ENCODE peak calls at places on chromosomes 11 and 22, in nine cellular contexts. G is A549, J is esophagus squamous epithelium, H is breast epithelium, F is uterus, I is endothelial cell of umbilical vein, C is upper lobe of left lung, Y is IMR-90, N is heart left ventricle. L is an unnamed sample. For H3K9me3 and H3K4me1, the result is how much of the 10 kb centered on the place peaks cover.

GRCh38 chr11:69245041-69245440 is 48.9 kb upstream of the MYEOV start:
- DNase-seq in G (no peak), J (no peak), H (no peak), F (no peak), I (no peak), C (no peak), Y (no peak), N (no peak), L (no peak)

GRCh38 chr11:118238947-118239346 is 13.2 kb downstream of the MPZL3 start:
- DNase-seq in G (no peak), J (no peak), H (no peak), F (no peak), I (no peak), C (no peak), Y (no peak), N (no peak), L (no peak)

GRCh38 chr22:41578114-41578513 is 11.5 kb downstream of the PMM1 start:
- DNase-seq in G (no peak), J (no peak), H (no peak), F (no peak), I (no peak), C (no peak), Y (no peak), N (peak), L (no peak)

GRCh38 chr11:70146309-70146708 is 56.8 kb upstream of the FADD start:
- DNase-seq in G (no peak), J (no peak), H (no peak), F (no peak), I (no peak), C (no peak), Y (no peak), N (no peak), L (no peak)

GRCh38 chr11:7314811-7315604 is 63.3 kb downstream of the SYT9 start:
- DNase-seq in G (no peak), J (no peak), H (no peak), F (no peak), I (no peak), C (no peak), Y (no peak), N (no peak), L (no peak)

GRCh38 chr11:76049506-76049905 is 156.8 kb downstream of the WNT11 start:
- DNase-seq in G (no peak), J (no peak), H (no peak), F (no peak), I (no peak), C (no peak), Y (no peak), N (no peak), L (no peak)

GRCh38 chr22:28171135-28171534 is 252.1 kb upstream of the PITPNB start:
- DNase-seq in G (no peak), J (no peak), H (no peak), F (no peak), I (no peak), C (no peak), Y (no peak), N (no peak), L (no peak)

GRCh38 chr11:28767574-28767973 is 659.4 kb downstream of the METTL15 start:
- DNase-seq in G (peak), J (no peak), H (no peak), F (no peak), I (peak), C (no peak), Y (peak), N (no peak), L (no peak)

GRCh38 chr22:33492210-33492651 is 428.0 kb downstream of the LARGE1 start:
- DNase-seq in G (no peak), J (no peak), H (no peak), F (no peak), I (no peak), C (no peak), Y (no peak), N (no peak), L (no peak)

GRCh38 chr11:43396617-43397016 is 37.9 kb downstream of the TTC17 start:
- DNase-seq in G (no peak), J (no peak), H (no peak), F (no peak), I (no peak), C (no peak), Y (no peak), N (no peak), L (no peak)

GRCh38 chr22:24285245-24285644 is 14.6 kb downstream of the SPECC1L start:
- DNase-seq in G (no peak), J (no peak), H (no peak), F (no peak), I (no peak), C (no peak), Y (peak), N (no peak), L (no peak)

GRCh38 chr11:86559311-86559945 is 113.0 kb downstream of the ME3 start:
- DNase-seq in G (no peak), J (no peak), H (peak), F (peak), I (peak), C (no peak), Y (peak), N (peak), L (no peak)

GRCh38 chr11:63764712-63765631 is 3.6 kb downstream of the ZFTA start:
- DNase-seq in G (peak), J (no peak), H (no peak), F (peak), I (no peak), C (peak), Y (no peak), N (no peak), L (no peak)
- TF ChIP-seq POLR2A in G (no peak), J (no peak), H (no peak), F (peak), I (no peak), C (no peak), Y (no peak), N (no peak), L (no peak)

GRCh38 chr11:58771458-58771855 is 39.7 kb upstream of the GLYAT start:
- DNase-seq in G (no peak), J (no peak), H (no peak), F (no peak), I (no peak), C (no peak), Y (no peak), N (no peak), L (no peak)

GRCh38 chr11:58770627-58771457 is 39.1 kb upstream of the GLYAT start:
- DNase-seq in G (peak), J (no peak), H (no peak), F (no peak), I (no peak), C (no peak), Y (peak), N (no peak), L (no peak)

GRCh38 chr11:58768137-58768536 is 36.4 kb upstream of the GLYAT start:
- DNase-seq in G (no peak), J (no peak), H (no peak), F (no peak), I (no peak), C (no peak), Y (no peak), N (no peak), L (no peak)

GRCh38 chr11:58770166-58770565 is 38.4 kb upstream of the GLYAT start:
- DNase-seq in G (no peak), J (no peak), H (no peak), F (no peak), I (no peak), C (no peak), Y (no peak), N (no peak), L (no peak)

GRCh38 chr11:58769308-58769707 is 37.6 kb upstream of the GLYAT start:
- DNase-seq in G (no peak), J (no peak), H (no peak), F (no peak), I (no peak), C (no peak), Y (no peak), N (no peak), L (no peak)
- H3K9me3 ChIP-seq in G (under half), J (under half), H (under half), F (under half), I (under half), C (under half), Y (under half), N (under half), L (under half)

GRCh38 chr11:74953448-74953847 is 4.4 kb downstream of the SPCS2 start:
- DNase-seq in G (no peak), J (no peak), H (no peak), F (no peak), I (no peak), C (no peak), Y (no peak), N (no peak), L (no peak)

GRCh38 chr11:74956387-74956786 is 7.3 kb downstream of the SPCS2 start:
- DNase-seq in G (no peak), J (no peak), H (no peak), F (no peak), I (no peak), C (no peak), Y (no peak), N (no peak), L (no peak)

GRCh38 chr11:74951241-74951640 is 2.2 kb downstream of the SPCS2 start:
- DNase-seq in G (no peak), J (no peak), H (no peak), F (no peak), I (no peak), C (no peak), Y (no peak), N (no peak), L (no peak)

GRCh38 chr11:74952752-74953151 is 3.7 kb downstream of the SPCS2 start:
- DNase-seq in G (no peak), J (no peak), H (no peak), F (no peak), I (no peak), C (no peak), Y (no peak), N (no peak), L (no peak)

DNA sequence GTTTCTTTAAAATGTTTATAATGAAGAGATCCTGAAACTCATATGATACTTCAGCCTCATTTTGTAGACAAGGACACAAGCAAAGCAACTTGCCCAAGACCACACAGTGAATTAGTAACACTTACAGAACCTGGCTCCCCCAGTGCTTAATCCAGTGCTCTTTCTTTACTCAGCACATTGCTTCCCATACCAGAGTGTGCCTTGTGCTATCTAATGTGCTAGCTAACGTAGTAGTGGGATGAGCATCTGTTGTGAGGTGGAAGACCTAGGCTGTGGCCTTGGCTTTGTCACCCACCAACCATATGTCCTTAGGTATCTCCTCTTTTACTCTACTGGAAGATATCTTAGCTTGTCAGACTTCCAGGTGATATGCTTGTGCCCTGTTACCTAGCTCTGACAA is 5.1 kb downstream of the SPCS2 start:
- DNase-seq in G (no peak), J (no peak), H (no peak), F (no peak), I (no peak), C (no peak), Y (no peak), N (no peak), L (no peak)
- H3K4me1 ChIP-seq in G (under half), J (half or more), H (under half), F (under half), I (under half), C (under half), Y (under half), N (half or more), L (half or more)

DNA sequence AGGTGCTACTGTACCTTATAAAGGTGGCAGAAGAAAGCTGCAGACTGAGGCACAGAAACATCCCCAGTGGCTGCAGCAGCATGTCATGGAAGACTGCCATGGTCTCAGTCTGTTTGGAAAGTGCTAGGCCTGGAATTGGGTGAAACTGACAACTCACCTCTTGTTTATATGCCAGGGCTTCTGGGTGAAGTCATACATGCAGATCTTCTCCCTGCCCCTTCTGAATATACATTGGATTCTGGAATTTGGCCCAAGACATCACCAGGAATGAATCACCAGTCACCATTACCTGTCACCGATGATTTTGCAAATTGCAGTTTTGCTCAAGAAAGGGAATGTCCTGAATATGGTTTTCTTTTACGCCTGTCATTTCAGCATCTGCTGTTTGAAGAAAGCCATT is at the start of gene PLET1:
- DNase-seq in G (no peak), J (no peak), H (no peak), F (no peak), I (no peak), C (no peak), Y (peak), N (no peak), L (no peak)
- TF ChIP-seq POLR2A in G (no peak), J (no peak), H (no peak), F (no peak), I (no peak), C (no peak), Y (no peak), N (no peak), L (no peak)

GRCh38 chr22:47233316-47234243 is 471.1 kb downstream of the TBC1D22A start:
- DNase-seq in G (no peak), J (no peak), H (no peak), F (no peak), I (no peak), C (no peak), Y (no peak), N (no peak), L (no peak)
- H3K9me3 ChIP-seq in G (under half), J (under half), H (under half), F (under half), I (under half), C (under half), Y (under half), N (under half), L (under half)

GRCh38 chr22:46088541-46089311 is 61.6 kb upstream of the PPARA start:
- DNase-seq in G (no peak), J (no peak), H (peak), F (peak), I (peak), C (peak), Y (peak), N (peak), L (peak)
- H3K4me1 ChIP-seq in G (half or more), J (half or more), H (half or more), F (half or more), I (half or more), C (half or more), Y (under half), N (half or more), L (half or more)

DNA sequence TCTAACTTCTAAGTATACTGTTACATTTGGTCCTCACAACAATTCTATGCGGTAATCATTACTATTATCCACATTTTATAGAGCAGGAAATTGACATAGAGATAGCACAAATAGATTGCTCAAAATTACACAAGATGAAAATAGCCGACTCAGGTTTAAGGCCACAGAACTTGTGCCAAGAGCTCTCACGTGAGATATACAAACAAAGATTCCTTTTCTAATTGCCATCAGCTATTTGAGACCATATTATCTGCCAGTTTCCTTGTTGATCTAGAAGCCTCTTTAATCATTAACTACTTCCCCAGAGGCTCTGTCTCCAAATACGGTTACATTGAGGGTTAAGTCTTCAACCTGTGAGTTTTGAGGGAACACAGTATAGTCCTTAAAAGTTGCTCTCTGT is 61.0 kb upstream of the GLYATL1B start:
- DNase-seq in G (peak), J (no peak), H (no peak), F (no peak), I (no peak), C (no peak), Y (no peak), N (no peak), L (no peak)
- TF ChIP-seq POLR2A in G (no peak), J (no peak), H (no peak), F (no peak), I (no peak), C (no peak), Y (no peak), N (no peak), L (no peak)

GRCh38 chr11:134536677-134537076 is 124.6 kb upstream of the B3GAT1 start:
- DNase-seq in G (no peak), J (no peak), H (no peak), F (no peak), I (no peak), C (no peak), Y (no peak), N (no peak), L (no peak)

GRCh38 chr11:134533511-134533910 is 121.5 kb upstream of the B3GAT1 start:
- DNase-seq in G (no peak), J (no peak), H (no peak), F (no peak), I (no peak), C (no peak), Y (no peak), N (no peak), L (no peak)

GRCh38 chr11:134536219-134536618 is 124.2 kb upstream of the B3GAT1 start:
- DNase-seq in G (no peak), J (no peak), H (no peak), F (no peak), I (no peak), C (no peak), Y (no peak), N (no peak), L (no peak)

GRCh38 chr11:134537296-134537695 is 125.3 kb upstream of the B3GAT1 start:
- DNase-seq in G (no peak), J (no peak), H (no peak), F (no peak), I (no peak), C (no peak), Y (no peak), N (no peak), L (no peak)

GRCh38 chr11:134535029-134536025 is 123.3 kb upstream of the B3GAT1 start:
- DNase-seq in G (no peak), J (no peak), H (no peak), F (no peak), I (no peak), C (no peak), Y (no peak), N (no peak), L (no peak)
- H3K9me3 ChIP-seq in G (under half), J (under half), H (under half), F (under half), I (under half), C (under half), Y (half or more), N (under half), L (under half)

DNA sequence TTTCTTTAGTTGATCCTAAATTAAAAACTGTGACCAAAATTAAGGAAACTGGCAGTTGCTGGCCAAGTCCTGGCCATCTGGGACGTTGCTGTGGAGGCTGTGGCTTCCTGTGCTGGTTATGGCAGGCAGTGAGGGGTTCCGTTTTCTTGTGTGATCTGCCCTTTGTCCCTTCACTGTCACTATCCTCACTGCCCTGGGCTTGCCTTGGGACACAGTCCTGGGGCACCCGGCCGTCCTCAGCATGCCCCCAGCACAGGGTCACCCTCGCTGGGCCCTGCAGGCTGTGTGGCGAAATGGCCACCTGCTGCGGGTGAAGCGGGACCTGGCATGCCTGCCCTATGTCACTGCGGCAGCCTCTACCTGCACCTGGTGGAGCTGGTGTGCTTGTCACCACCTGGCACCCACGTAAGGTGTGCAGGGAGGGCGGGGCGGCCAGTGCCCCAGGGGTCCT is 52.5 kb upstream of the SLC22A12 start:
- DNase-seq in G (no peak), J (no peak), H (no peak), F (no peak), I (no peak), C (peak), Y (no peak), N (no peak), L (no peak)
- H3K4me1 ChIP-seq in G (under half), J (under half), H (under half), F (under half), I (under half), C (under half), Y (under half), N (under half), L (under half)

DNA sequence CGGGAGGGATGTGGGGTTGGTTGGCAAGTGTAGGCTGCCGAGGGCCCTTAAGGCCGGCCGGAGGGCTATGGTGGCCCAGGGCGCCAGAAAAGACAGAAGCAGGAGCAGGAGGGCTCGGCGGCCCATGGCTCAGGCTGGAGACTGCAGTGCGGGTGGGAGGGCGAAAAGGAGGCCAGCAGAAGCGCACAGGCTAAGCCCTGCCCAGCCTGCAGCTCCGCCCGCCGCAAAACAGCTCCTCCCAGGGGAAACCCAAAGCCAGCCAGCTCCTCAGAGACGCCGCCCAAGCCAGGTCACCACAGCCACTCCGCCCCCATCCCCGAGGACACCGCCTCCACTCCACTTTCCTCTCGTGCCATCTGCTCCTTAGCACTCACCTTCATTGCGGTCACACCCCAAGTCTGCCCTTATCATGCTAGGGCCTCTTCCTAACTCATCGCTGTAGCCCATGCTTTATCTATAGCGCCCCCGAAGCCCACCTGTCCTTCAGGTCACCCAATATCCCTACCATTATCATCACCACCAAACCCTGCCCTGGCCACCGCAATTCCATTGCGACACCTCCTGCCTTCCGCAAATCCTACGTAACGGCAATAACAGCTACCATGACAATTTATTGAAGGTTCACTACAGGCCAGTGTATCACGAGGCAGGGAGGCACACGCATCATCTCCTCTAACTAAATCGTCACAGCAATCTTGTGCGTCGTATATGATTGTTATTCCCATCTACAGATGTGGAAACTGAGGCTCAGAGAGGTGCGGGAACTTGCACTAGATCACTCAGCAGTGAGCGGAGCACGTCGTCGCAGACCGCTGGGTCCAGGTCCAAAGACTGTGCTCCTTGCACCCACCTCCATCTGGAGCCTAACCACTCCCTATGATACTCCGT is at the start of gene PRCP:
- DNase-seq in G (peak), J (peak), H (peak), F (peak), I (peak), C (peak), Y (peak), N (peak), L (peak)
- TF ChIP-seq POLR2A in G (peak), J (peak), H (no peak), F (peak), I (peak), C (peak), Y (peak), N (no peak), L (peak)

L was measured in gastrocnemius medialis.